ENCODE peak calls at places on chromosomes 5 and 9, in eight cellular contexts. One of them, this sample, is unnamed.

GRCh38 chr5:99032234-99033013 is 103.6 kb upstream of the CHD1 start:
- DNase-seq in stimulated activated CD8-positive, alpha-beta memory T cell treated with anti-CD3 and anti-CD28 coated beads, Interleukin-4, amount 100 ng/mL, for 1 hour: no peak
- DNase-seq in NCI-H774: peak
- DNase-seq in NCI-H2171 treated with DMSO at 0.1 percent for 48 hours: peak
- DNase-seq in non-pigmented ciliary epithelial cell: peak
- DNase-seq in glutamatergic neuron: no peak
- DNase-seq in bronchial epithelial cell: peak
- DNase-seq in activated CD8-positive, alpha-beta T cell treated with anti-CD3 and anti-CD28 coated beads, Interleukin-2, amount 10 ng/mL, durations not matched to agents 7 days and 5 days: peak
- DNase-seq in this sample: peak

GRCh38 chr5:180345186-180345585 is 8.0 kb downstream of the GFPT2 start:
- DNase-seq in stimulated activated CD8-positive, alpha-beta memory T cell treated with anti-CD3 and anti-CD28 coated beads, Interleukin-4, amount 100 ng/mL, for 1 hour: no peak
- DNase-seq in NCI-H774: no peak
- DNase-seq in NCI-H2171 treated with DMSO at 0.1 percent for 48 hours: no peak
- DNase-seq in non-pigmented ciliary epithelial cell: no peak
- DNase-seq in glutamatergic neuron: no peak
- DNase-seq in bronchial epithelial cell: no peak
- DNase-seq in activated CD8-positive, alpha-beta T cell treated with anti-CD3 and anti-CD28 coated beads, Interleukin-2, amount 10 ng/mL, durations not matched to agents 7 days and 5 days: no peak
- DNase-seq in this sample: no peak

GRCh38 chr9:79581794-79582193 is 10.0 kb downstream of the TLE4 start:
- DNase-seq in stimulated activated CD8-positive, alpha-beta memory T cell treated with anti-CD3 and anti-CD28 coated beads, Interleukin-4, amount 100 ng/mL, for 1 hour: no peak
- DNase-seq in NCI-H774: no peak
- DNase-seq in NCI-H2171 treated with DMSO at 0.1 percent for 48 hours: no peak
- DNase-seq in non-pigmented ciliary epithelial cell: peak
- DNase-seq in glutamatergic neuron: no peak
- DNase-seq in bronchial epithelial cell: peak
- DNase-seq in activated CD8-positive, alpha-beta T cell treated with anti-CD3 and anti-CD28 coated beads, Interleukin-2, amount 10 ng/mL, durations not matched to agents 7 days and 5 days: peak
- DNase-seq in this sample: peak

GRCh38 chr5:55591671-55592070 is 56.9 kb upstream of the PLPP1 start:
- DNase-seq in stimulated activated CD8-positive, alpha-beta memory T cell treated with anti-CD3 and anti-CD28 coated beads, Interleukin-4, amount 100 ng/mL, for 1 hour: no peak
- DNase-seq in NCI-H774: no peak
- DNase-seq in NCI-H2171 treated with DMSO at 0.1 percent for 48 hours: no peak
- DNase-seq in non-pigmented ciliary epithelial cell: no peak
- DNase-seq in glutamatergic neuron: no peak
- DNase-seq in bronchial epithelial cell: no peak
- DNase-seq in activated CD8-positive, alpha-beta T cell treated with anti-CD3 and anti-CD28 coated beads, Interleukin-2, amount 10 ng/mL, durations not matched to agents 7 days and 5 days: no peak
- DNase-seq in this sample: no peak

GRCh38 chr9:36328798-36329411 is 70.7 kb upstream of the GNE start:
- DNase-seq in stimulated activated CD8-positive, alpha-beta memory T cell treated with anti-CD3 and anti-CD28 coated beads, Interleukin-4, amount 100 ng/mL, for 1 hour: no peak
- DNase-seq in NCI-H774: peak
- DNase-seq in NCI-H2171 treated with DMSO at 0.1 percent for 48 hours: peak
- DNase-seq in non-pigmented ciliary epithelial cell: peak
- DNase-seq in glutamatergic neuron: no peak
- DNase-seq in bronchial epithelial cell: peak
- DNase-seq in activated CD8-positive, alpha-beta T cell treated with anti-CD3 and anti-CD28 coated beads, Interleukin-2, amount 10 ng/mL, durations not matched to agents 7 days and 5 days: peak
- DNase-seq in this sample: peak

GRCh38 chr9:85740821-85741111 is 988 bp downstream of the AGTPBP1 start:
- DNase-seq in stimulated activated CD8-positive, alpha-beta memory T cell treated with anti-CD3 and anti-CD28 coated beads, Interleukin-4, amount 100 ng/mL, for 1 hour: no peak
- DNase-seq in NCI-H774: no peak
- DNase-seq in NCI-H2171 treated with DMSO at 0.1 percent for 48 hours: no peak
- DNase-seq in non-pigmented ciliary epithelial cell: no peak
- DNase-seq in glutamatergic neuron: no peak
- DNase-seq in bronchial epithelial cell: peak
- DNase-seq in activated CD8-positive, alpha-beta T cell treated with anti-CD3 and anti-CD28 coated beads, Interleukin-2, amount 10 ng/mL, durations not matched to agents 7 days and 5 days: no peak
- DNase-seq in this sample: peak

GRCh38 chr9:106025449-106025848 is 331.1 kb downstream of the TMEM38B start:
- DNase-seq in stimulated activated CD8-positive, alpha-beta memory T cell treated with anti-CD3 and anti-CD28 coated beads, Interleukin-4, amount 100 ng/mL, for 1 hour: no peak
- DNase-seq in NCI-H774: no peak
- DNase-seq in NCI-H2171 treated with DMSO at 0.1 percent for 48 hours: no peak
- DNase-seq in non-pigmented ciliary epithelial cell: no peak
- DNase-seq in glutamatergic neuron: no peak
- DNase-seq in bronchial epithelial cell: peak
- DNase-seq in activated CD8-positive, alpha-beta T cell treated with anti-CD3 and anti-CD28 coated beads, Interleukin-2, amount 10 ng/mL, durations not matched to agents 7 days and 5 days: no peak
- DNase-seq in this sample: no peak

GRCh38 chr5:130555429-130555828 is 609.6 kb downstream of the HINT1 start:
- DNase-seq in stimulated activated CD8-positive, alpha-beta memory T cell treated with anti-CD3 and anti-CD28 coated beads, Interleukin-4, amount 100 ng/mL, for 1 hour: no peak
- DNase-seq in NCI-H774: no peak
- DNase-seq in NCI-H2171 treated with DMSO at 0.1 percent for 48 hours: no peak
- DNase-seq in non-pigmented ciliary epithelial cell: no peak
- DNase-seq in glutamatergic neuron: no peak
- DNase-seq in bronchial epithelial cell: no peak
- DNase-seq in activated CD8-positive, alpha-beta T cell treated with anti-CD3 and anti-CD28 coated beads, Interleukin-2, amount 10 ng/mL, durations not matched to agents 7 days and 5 days: no peak
- DNase-seq in this sample: no peak

GRCh38 chr5:58002318-58002717 is 457.6 kb downstream of the PLK2 start:
- DNase-seq in stimulated activated CD8-positive, alpha-beta memory T cell treated with anti-CD3 and anti-CD28 coated beads, Interleukin-4, amount 100 ng/mL, for 1 hour: no peak
- DNase-seq in NCI-H774: no peak
- DNase-seq in NCI-H2171 treated with DMSO at 0.1 percent for 48 hours: no peak
- DNase-seq in non-pigmented ciliary epithelial cell: peak
- DNase-seq in glutamatergic neuron: no peak
- DNase-seq in bronchial epithelial cell: peak
- DNase-seq in activated CD8-positive, alpha-beta T cell treated with anti-CD3 and anti-CD28 coated beads, Interleukin-2, amount 10 ng/mL, durations not matched to agents 7 days and 5 days: no peak
- DNase-seq in this sample: peak

GRCh38 chr5:78113689-78114088 is 180.8 kb downstream of the AP3B1 start:
- DNase-seq in stimulated activated CD8-positive, alpha-beta memory T cell treated with anti-CD3 and anti-CD28 coated beads, Interleukin-4, amount 100 ng/mL, for 1 hour: no peak
- DNase-seq in NCI-H774: no peak
- DNase-seq in NCI-H2171 treated with DMSO at 0.1 percent for 48 hours: no peak
- DNase-seq in non-pigmented ciliary epithelial cell: no peak
- DNase-seq in glutamatergic neuron: no peak
- DNase-seq in bronchial epithelial cell: no peak
- DNase-seq in activated CD8-positive, alpha-beta T cell treated with anti-CD3 and anti-CD28 coated beads, Interleukin-2, amount 10 ng/mL, durations not matched to agents 7 days and 5 days: no peak
- DNase-seq in this sample: no peak

GRCh38 chr5:88884435-88884877 is 1.5 kb upstream of the MEF2C start:
- DNase-seq in stimulated activated CD8-positive, alpha-beta memory T cell treated with anti-CD3 and anti-CD28 coated beads, Interleukin-4, amount 100 ng/mL, for 1 hour: no peak
- DNase-seq in NCI-H774: no peak
- DNase-seq in NCI-H2171 treated with DMSO at 0.1 percent for 48 hours: no peak
- DNase-seq in non-pigmented ciliary epithelial cell: no peak
- DNase-seq in glutamatergic neuron: no peak
- DNase-seq in bronchial epithelial cell: peak
- DNase-seq in activated CD8-positive, alpha-beta T cell treated with anti-CD3 and anti-CD28 coated beads, Interleukin-2, amount 10 ng/mL, durations not matched to agents 7 days and 5 days: no peak
- DNase-seq in this sample: no peak

GRCh38 chr9:131837316-131837715 is 97.4 kb upstream of the RAPGEF1 start:
- DNase-seq in stimulated activated CD8-positive, alpha-beta memory T cell treated with anti-CD3 and anti-CD28 coated beads, Interleukin-4, amount 100 ng/mL, for 1 hour: no peak
- DNase-seq in NCI-H774: peak
- DNase-seq in NCI-H2171 treated with DMSO at 0.1 percent for 48 hours: peak
- DNase-seq in non-pigmented ciliary epithelial cell: no peak
- DNase-seq in glutamatergic neuron: peak
- DNase-seq in bronchial epithelial cell: no peak
- DNase-seq in activated CD8-positive, alpha-beta T cell treated with anti-CD3 and anti-CD28 coated beads, Interleukin-2, amount 10 ng/mL, durations not matched to agents 7 days and 5 days: no peak
- DNase-seq in this sample: no peak

GRCh38 chr9:87792831-87793288 is 66.9 kb downstream of the CTSL start:
- DNase-seq in stimulated activated CD8-positive, alpha-beta memory T cell treated with anti-CD3 and anti-CD28 coated beads, Interleukin-4, amount 100 ng/mL, for 1 hour: no peak
- DNase-seq in NCI-H774: no peak
- DNase-seq in NCI-H2171 treated with DMSO at 0.1 percent for 48 hours: no peak
- DNase-seq in non-pigmented ciliary epithelial cell: peak
- DNase-seq in glutamatergic neuron: no peak
- DNase-seq in bronchial epithelial cell: peak
- DNase-seq in activated CD8-positive, alpha-beta T cell treated with anti-CD3 and anti-CD28 coated beads, Interleukin-2, amount 10 ng/mL, durations not matched to agents 7 days and 5 days: no peak
- DNase-seq in this sample: peak

GRCh38 chr5:90555666-90556065 is 2.9 kb upstream of the ADGRV1 start:
- DNase-seq in stimulated activated CD8-positive, alpha-beta memory T cell treated with anti-CD3 and anti-CD28 coated beads, Interleukin-4, amount 100 ng/mL, for 1 hour: no peak
- DNase-seq in NCI-H774: no peak
- DNase-seq in NCI-H2171 treated with DMSO at 0.1 percent for 48 hours: no peak
- DNase-seq in non-pigmented ciliary epithelial cell: no peak
- DNase-seq in glutamatergic neuron: no peak
- DNase-seq in bronchial epithelial cell: no peak
- DNase-seq in activated CD8-positive, alpha-beta T cell treated with anti-CD3 and anti-CD28 coated beads, Interleukin-2, amount 10 ng/mL, durations not matched to agents 7 days and 5 days: no peak
- DNase-seq in this sample: no peak